ENCODE peak calls at places on chromosomes 12 and 14, in ten cellular contexts. N is heart left ventricle; T is fibroblast of lung; P is CD8-positive, alpha-beta T cell; J is left ventricle myocardium inferior; Z is Peyer's patch; F is psoas muscle; M is H1; K is stomach; R is AG04450. I is an unnamed sample.

GRCh38 chr14:77622562-77622961 is 6.1 kb upstream of the SPTLC2 start:
- DNase-seq in N (no peak), T (no peak), P (no peak), J (no peak), Z (peak), F (no peak), M (no peak), K (peak), R (no peak), I (peak)

GRCh38 chr14:64412237-64412636 is 24.1 kb downstream of the MTHFD1 start:
- DNase-seq in N (no peak), T (no peak), P (no peak), J (no peak), Z (no peak), F (no peak), M (no peak), K (no peak), R (no peak), I (no peak)

GRCh38 chr12:59444932-59445331 is 150.9 kb upstream of the SLC16A7 start:
- DNase-seq in N (no peak), T (peak), P (no peak), J (no peak), Z (no peak), F (no peak), M (no peak), K (no peak), R (no peak), I (peak)

GRCh38 chr14:55754471-55754870 is 174.5 kb downstream of the KTN1 start:
- DNase-seq in N (no peak), T (no peak), P (no peak), J (no peak), Z (no peak), F (no peak), M (no peak), K (no peak), R (no peak), I (peak)

GRCh38 chr12:76586764-76587395 is 27.3 kb upstream of the OSBPL8 start:
- DNase-seq in N (no peak), T (peak), P (peak), J (no peak), Z (no peak), F (no peak), M (no peak), K (no peak), R (peak), I (peak)

GRCh38 chr12:26239508-26240328 is 44.3 kb downstream of the SSPN start:
- DNase-seq in N (peak), T (peak), P (no peak), J (peak), Z (no peak), F (peak), M (no peak), K (no peak), R (peak), I (peak)

GRCh38 chr12:130970908-130971233 is 17.2 kb downstream of the ADGRD1 start:
- DNase-seq in N (no peak), T (no peak), P (no peak), J (no peak), Z (no peak), F (no peak), M (no peak), K (no peak), R (no peak), I (no peak)

GRCh38 chr12:5101686-5102085 is 58.0 kb downstream of the KCNA5 start:
- DNase-seq in N (no peak), T (no peak), P (no peak), J (no peak), Z (no peak), F (no peak), M (no peak), K (no peak), R (no peak), I (no peak)

GRCh38 chr14:79576434-79576833 is 634.9 kb downstream of the DIO2 start:
- DNase-seq in N (no peak), T (peak), P (no peak), J (no peak), Z (no peak), F (no peak), M (no peak), K (no peak), R (peak), I (no peak)

GRCh38 chr12:107684990-107685359 is 624 bp upstream of the PWP1 start:
- DNase-seq in N (no peak), T (peak), P (no peak), J (no peak), Z (no peak), F (no peak), M (no peak), K (no peak), R (no peak), I (peak)

GRCh38 chr12:6613776-6614512 is 6.8 kb upstream of the CHD4 start:
- DNase-seq in N (peak), T (peak), P (peak), J (peak), Z (peak), F (peak), M (peak), K (peak), R (peak), I (peak)
- TF ChIP-seq CTCF in N (no peak), T (no peak), P (no peak), J (no peak), Z (no peak), F (peak), M (peak), K (peak), R (peak), I (peak)

GRCh38 chr12:6824962-6825381 is 3.2 kb upstream of the P3H3 start:
- DNase-seq in N (no peak), T (no peak), P (no peak), J (no peak), Z (no peak), F (no peak), M (no peak), K (no peak), R (no peak), I (peak)
- H3K27ac ChIP-seq in N (no peak), T (peak), P (no peak), J (no peak), Z (no peak), F (no peak), M (no peak), K (no peak), R (no peak), I (no peak)

GRCh38 chr14:59356783-59357182 is 108.4 kb downstream of the GPR135 start:
- DNase-seq in N (no peak), T (no peak), P (no peak), J (no peak), Z (no peak), F (no peak), M (no peak), K (no peak), R (no peak), I (no peak)
- H3K4me3 ChIP-seq in N (no peak), T (no peak), P (no peak), J (no peak), Z (no peak), F (no peak), M (no peak), K (no peak), R (no peak), I (no peak)

DNA sequence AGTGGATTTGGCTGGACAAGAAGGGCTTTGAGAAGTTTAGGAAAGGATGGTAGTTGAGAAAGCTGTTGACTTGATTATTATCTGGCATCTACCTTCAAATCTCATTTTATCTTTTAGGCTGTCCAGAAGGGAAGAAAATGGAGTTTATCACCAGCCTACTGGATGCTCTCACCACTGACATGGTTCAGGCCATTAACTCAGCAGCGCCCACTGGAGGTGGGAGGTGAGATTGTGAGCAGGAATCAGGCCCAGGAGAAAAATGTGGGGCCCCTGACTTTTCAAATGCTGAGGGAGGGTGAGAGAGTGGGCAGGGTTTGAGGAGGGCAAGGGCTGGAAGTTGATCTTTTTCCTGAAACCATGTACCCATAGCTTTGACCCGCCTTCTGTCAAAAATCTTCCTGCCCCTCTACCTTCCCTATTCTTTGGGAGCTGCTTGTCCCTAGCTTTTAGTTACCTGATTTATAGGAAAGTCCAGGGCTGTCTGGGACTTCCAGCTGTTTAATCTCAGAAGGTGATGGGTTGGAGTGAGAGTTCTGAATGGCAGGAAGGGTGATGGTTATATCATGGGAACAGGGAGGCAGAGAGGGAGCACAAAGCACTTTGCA is 134.2 kb downstream of the SMOC1 start:
- DNase-seq in N (no peak), T (no peak), P (no peak), J (no peak), Z (no peak), F (no peak), M (peak), K (peak), R (no peak), I (peak)
- TF ChIP-seq CTCF in N (peak), T (peak), P (no peak), J (peak), Z (no peak), F (peak), M (peak), K (peak), R (peak), I (peak)

GRCh38 chr12:89882757-89883156 is 174.1 kb upstream of the ATP2B1 start:
- DNase-seq in N (no peak), T (no peak), P (no peak), J (no peak), Z (no peak), F (no peak), M (no peak), K (no peak), R (no peak), I (no peak)
- H3K27ac ChIP-seq in N (no peak), T (no peak), P (no peak), J (no peak), Z (no peak), F (no peak), M (no peak), K (no peak), R (no peak), I (no peak)

GRCh38 chr14:101823511-101824120 is 62.1 kb downstream of the PPP2R5C start:
- DNase-seq in N (no peak), T (no peak), P (peak), J (no peak), Z (no peak), F (no peak), M (no peak), K (peak), R (no peak), I (no peak)
- H3K4me3 ChIP-seq in N (peak), T (peak), P (peak), J (peak), Z (peak), F (peak), M (no peak), K (peak), R (no peak), I (no peak)

DNA sequence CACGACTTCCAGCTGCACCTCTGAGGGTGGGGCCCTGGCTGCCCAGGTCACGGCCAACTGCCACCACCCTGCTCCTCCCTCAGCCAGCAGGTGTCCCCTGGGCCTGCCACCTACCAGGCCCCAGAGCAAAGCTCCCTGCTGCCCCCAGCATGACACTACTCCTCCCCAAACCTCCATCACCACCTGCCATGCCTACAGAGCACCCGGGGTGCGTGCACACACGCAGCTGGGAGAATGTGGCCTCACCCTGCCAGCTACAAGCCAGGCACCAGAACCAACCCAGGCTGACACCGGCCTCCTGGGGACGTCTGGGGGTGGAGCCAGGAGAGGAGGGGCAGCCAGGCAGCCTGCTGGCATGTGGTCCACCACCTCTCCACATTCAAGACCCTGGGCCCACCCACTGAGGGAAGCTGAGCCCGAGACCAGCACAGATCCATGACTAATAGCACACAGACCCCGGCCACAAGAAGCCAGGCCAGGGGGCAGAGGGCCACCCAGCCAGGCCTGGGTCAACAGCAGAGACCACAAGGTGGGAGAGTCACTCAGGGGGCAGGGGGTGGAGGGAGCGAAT is 3.4 kb downstream of the JAG2 start:
- DNase-seq in N (no peak), T (no peak), P (no peak), J (no peak), Z (peak), F (no peak), M (no peak), K (no peak), R (no peak), I (no peak)
- TF ChIP-seq CTCF in N (no peak), T (no peak), P (no peak), J (no peak), Z (no peak), F (no peak), M (no peak), K (no peak), R (no peak), I (peak)